ENCODE peak calls at places on chromosomes 7 and 10, in seven cellular contexts. A is stimulated activated CD8-positive, alpha-beta memory T cell treated with anti-CD3 and anti-CD28 coated beads, Interleukin-15, amount 100 ng/mL, for 24 hours; N is naive B cell; M is cerebellar nuclear complex; T is ecto neural progenitor cell; I is HuH-7.5; P is stimulated activated CD4-positive, alpha-beta T cell treated with anti-CD3 and anti-CD28 coated beads, Interleukin-4, amount 100 ng/mL, for 4 hours. R is an unnamed sample.

GRCh38 chr7:71345485-71345884 is 213.5 kb downstream of the GALNT17 start:
- DNase-seq in A (no peak), N (no peak), M (no peak), T (no peak), I (no peak), P (no peak), R (no peak)

GRCh38 chr10:122551450-122551849 is 9.1 kb upstream of the DMBT1 start:
- DNase-seq in A (no peak), N (no peak), M (no peak), T (no peak), I (no peak), P (peak), R (no peak)

GRCh38 chr10:70571236-70571635 is 31.3 kb downstream of the PRF1 start:
- DNase-seq in A (no peak), N (no peak), M (no peak), T (no peak), I (no peak), P (no peak), R (no peak)

GRCh38 chr10:58873161-58873560 is 303.3 kb upstream of the PHYHIPL start:
- DNase-seq in A (no peak), N (no peak), M (no peak), T (no peak), I (no peak), P (no peak), R (no peak)

GRCh38 chr10:35684625-35685024 is 42.5 kb upstream of the FZD8 start:
- DNase-seq in A (no peak), N (no peak), M (no peak), T (no peak), I (no peak), P (no peak), R (no peak)

GRCh38 chr10:73407495-73407894 is 6.4 kb downstream of the ANXA7 start:
- DNase-seq in A (no peak), N (no peak), M (no peak), T (no peak), I (no peak), P (no peak), R (no peak)

GRCh38 chr7:19725770-19726169 is 16.9 kb upstream of the POLR1F start:
- DNase-seq in A (no peak), N (no peak), M (no peak), T (no peak), I (no peak), P (no peak), R (no peak)

GRCh38 chr7:77217474-77218185 is 18.0 kb upstream of the FGL2 start:
- DNase-seq in A (no peak), N (no peak), M (no peak), T (no peak), I (no peak), P (no peak), R (no peak)

GRCh38 chr7:121499526-121500123 is 103.5 kb upstream of the FAM3C start:
- DNase-seq in A (no peak), N (no peak), M (no peak), T (no peak), I (no peak), P (no peak), R (no peak)

GRCh38 chr10:112262556-112262955 is 20.6 kb upstream of the TECTB start:
- DNase-seq in A (no peak), N (no peak), M (no peak), T (no peak), I (no peak), P (no peak), R (no peak)

GRCh38 chr10:102714621-102715455 is at the start of gene SFXN2:
- DNase-seq in A (peak), N (no peak), M (no peak), T (no peak), I (no peak), P (peak), R (peak)

GRCh38 chr7:150313367-150313809 is 9.8 kb upstream of the LRRC61 start:
- DNase-seq in A (no peak), N (no peak), M (no peak), T (no peak), I (no peak), P (no peak), R (no peak)

GRCh38 chr7:70634610-70635068 is 497.3 kb upstream of the GALNT17 start:
- DNase-seq in A (no peak), N (no peak), M (no peak), T (no peak), I (no peak), P (no peak), R (no peak)

GRCh38 chr7:108533712-108534111 is 7.8 kb upstream of the PNPLA8 start:
- DNase-seq in A (no peak), N (no peak), M (no peak), T (no peak), I (no peak), P (no peak), R (no peak)

GRCh38 chr10:3887885-3888476 is 103.0 kb upstream of the KLF6 start:
- DNase-seq in A (no peak), N (no peak), M (no peak), T (no peak), I (no peak), P (peak), R (peak)

GRCh38 chr10:128062837-128063563 is 63.2 kb downstream of the MKI67 start:
- DNase-seq in A (no peak), N (peak), M (no peak), T (no peak), I (no peak), P (peak), R (peak)

GRCh38 chr10:44183667-44184632 is 200.9 kb downstream of the CXCL12 start:
- DNase-seq in A (no peak), N (no peak), M (no peak), T (no peak), I (no peak), P (no peak), R (no peak)

GRCh38 chr7:157402911-157403534 is 66.2 kb downstream of the DNAJB6 start:
- DNase-seq in A (no peak), N (no peak), M (no peak), T (no peak), I (no peak), P (no peak), R (peak)

GRCh38 chr10:110676016-110676415 is 31.9 kb downstream of the RBM20 start:
- DNase-seq in A (no peak), N (no peak), M (no peak), T (no peak), I (no peak), P (no peak), R (no peak)

GRCh38 chr10:131277278-131277677 is 34.2 kb downstream of the TCERG1L start:
- DNase-seq in A (no peak), N (no peak), M (no peak), T (no peak), I (no peak), P (no peak), R (no peak)

GRCh38 chr7:2289621-2290020 is 24.6 kb downstream of the SNX8 start:
- DNase-seq in A (no peak), N (no peak), M (no peak), T (no peak), I (no peak), P (no peak), R (no peak)

GRCh38 chr7:155962191-155962967 is 150.1 kb upstream of the SHH start:
- DNase-seq in A (no peak), N (no peak), M (no peak), T (peak), I (no peak), P (peak), R (no peak)

GRCh38 chr7:47478017-47478344 is 103.9 kb downstream of the TNS3 start:
- DNase-seq in A (no peak), N (no peak), M (no peak), T (no peak), I (no peak), P (no peak), R (no peak)

GRCh38 chr7:100612730-100613446 is 548 bp downstream of the MOSPD3 start:
- DNase-seq in A (no peak), N (peak), M (no peak), T (no peak), I (no peak), P (no peak), R (no peak)

GRCh38 chr7:151689196-151689971 is 169.7 kb upstream of the RHEB start:
- DNase-seq in A (no peak), N (no peak), M (no peak), T (peak), I (no peak), P (no peak), R (peak)

GRCh38 chr7:117737882-117738281 is 135.4 kb downstream of the CTTNBP2 start:
- DNase-seq in A (no peak), N (no peak), M (no peak), T (no peak), I (no peak), P (no peak), R (no peak)

GRCh38 chr10:95651346-95652115 is 5.0 kb downstream of the ALDH18A1 start:
- DNase-seq in A (no peak), N (no peak), M (no peak), T (no peak), I (no peak), P (no peak), R (no peak)

GRCh38 chr10:63603709-63604445 is 82.7 kb downstream of the REEP3 start:
- DNase-seq in A (no peak), N (no peak), M (no peak), T (no peak), I (no peak), P (no peak), R (no peak)

GRCh38 chr7:70704921-70705346 is 427.0 kb upstream of the GALNT17 start:
- DNase-seq in A (no peak), N (no peak), M (no peak), T (no peak), I (no peak), P (no peak), R (no peak)

GRCh38 chr10:12322583-12323131 is 26.7 kb upstream of the CAMK1D start:
- DNase-seq in A (no peak), N (no peak), M (no peak), T (no peak), I (no peak), P (no peak), R (no peak)

GRCh38 chr10:70967591-70968588 is 79.5 kb upstream of the PCBD1 start:
- DNase-seq in A (no peak), N (no peak), M (no peak), T (peak), I (no peak), P (no peak), R (no peak)

GRCh38 chr10:47136866-47137265 is 163.1 kb upstream of the GDF10 start:
- DNase-seq in A (no peak), N (no peak), M (no peak), T (no peak), I (no peak), P (no peak), R (no peak)

GRCh38 chr7:129363-130221 is 62.8 kb upstream of the FAM20C start:
- DNase-seq in A (no peak), N (no peak), M (no peak), T (peak), I (no peak), P (no peak), R (peak)

GRCh38 chr10:118692911-118693310 is 61.9 kb downstream of the CACUL1 start:
- DNase-seq in A (no peak), N (no peak), M (no peak), T (no peak), I (no peak), P (no peak), R (no peak)

GRCh38 chr10:71274901-71275796 is 43.9 kb upstream of the SLC29A3 start:
- DNase-seq in A (no peak), N (no peak), M (no peak), T (no peak), I (no peak), P (no peak), R (no peak)

GRCh38 chr7:98930921-98931320 is 52.6 kb downstream of the TRRAP start:
- DNase-seq in A (no peak), N (no peak), M (no peak), T (no peak), I (no peak), P (no peak), R (no peak)

GRCh38 chr7:34845666-34846361 is 187.8 kb downstream of the NPSR1 start:
- DNase-seq in A (no peak), N (no peak), M (no peak), T (no peak), I (no peak), P (no peak), R (no peak)

GRCh38 chr10:4243651-4244050 is 458.6 kb upstream of the KLF6 start:
- DNase-seq in A (no peak), N (no peak), M (no peak), T (no peak), I (no peak), P (no peak), R (no peak)

GRCh38 chr10:79358811-79359210 is 11.5 kb downstream of the PPIF start:
- DNase-seq in A (no peak), N (no peak), M (no peak), T (no peak), I (no peak), P (no peak), R (no peak)

R was measured in upper lobe of left lung.